ENCODE peak calls at places on chromosomes 5 and 9, in seven cellular contexts. One of them, this sample, is unnamed.

GRCh38 chr5:112584781-112585180 is 152.9 kb upstream of the APC start:
- DNase-seq in glutamatergic neuron: no peak
- DNase-seq in stomach: no peak
- DNase-seq in PC-3: no peak
- DNase-seq in psoas muscle: no peak
- DNase-seq in BJ: no peak
- DNase-seq in IMR-90: no peak
- DNase-seq in this sample: no peak

GRCh38 chr5:38556599-38557308 is at the start of gene LIFR:
- DNase-seq in glutamatergic neuron: peak
- DNase-seq in stomach: peak
- DNase-seq in PC-3: peak
- DNase-seq in psoas muscle: peak
- DNase-seq in BJ: peak
- DNase-seq in IMR-90: peak
- DNase-seq in this sample: peak

GRCh38 chr5:171623551-171624097 is 162.0 kb upstream of the SMIM23 start:
- DNase-seq in glutamatergic neuron: peak
- DNase-seq in stomach: no peak
- DNase-seq in PC-3: no peak
- DNase-seq in psoas muscle: no peak
- DNase-seq in BJ: no peak
- DNase-seq in IMR-90: no peak
- DNase-seq in this sample: no peak

GRCh38 chr5:60339691-60340191 is 360.2 kb downstream of the DEPDC1B start:
- DNase-seq in glutamatergic neuron: no peak
- DNase-seq in stomach: no peak
- DNase-seq in PC-3: no peak
- DNase-seq in psoas muscle: peak
- DNase-seq in BJ: no peak
- DNase-seq in IMR-90: no peak
- DNase-seq in this sample: no peak

GRCh38 chr9:125513634-125514413 is 193.2 kb downstream of the MAPKAP1 start:
- DNase-seq in glutamatergic neuron: no peak
- DNase-seq in stomach: peak
- DNase-seq in PC-3: peak
- DNase-seq in psoas muscle: peak
- DNase-seq in BJ: no peak
- DNase-seq in IMR-90: peak
- DNase-seq in this sample: peak

GRCh38 chr5:156835905-156836304 is 14.2 kb upstream of the PPP1R2B start:
- DNase-seq in glutamatergic neuron: no peak
- DNase-seq in stomach: no peak
- DNase-seq in PC-3: peak
- DNase-seq in psoas muscle: no peak
- DNase-seq in BJ: no peak
- DNase-seq in IMR-90: no peak
- DNase-seq in this sample: no peak

GRCh38 chr5:32420506-32420905 is 24.0 kb downstream of the ZFR start:
- DNase-seq in glutamatergic neuron: no peak
- DNase-seq in stomach: no peak
- DNase-seq in PC-3: no peak
- DNase-seq in psoas muscle: no peak
- DNase-seq in BJ: no peak
- DNase-seq in IMR-90: peak
- DNase-seq in this sample: no peak

GRCh38 chr5:168328804-168329203 is 37.4 kb downstream of the WWC1 start:
- DNase-seq in glutamatergic neuron: no peak
- DNase-seq in stomach: peak
- DNase-seq in PC-3: peak
- DNase-seq in psoas muscle: no peak
- DNase-seq in BJ: no peak
- DNase-seq in IMR-90: peak
- DNase-seq in this sample: no peak

GRCh38 chr5:122091942-122092600 is 14.0 kb upstream of the LOX start:
- DNase-seq in glutamatergic neuron: no peak
- DNase-seq in stomach: no peak
- DNase-seq in PC-3: peak
- DNase-seq in psoas muscle: no peak
- DNase-seq in BJ: no peak
- DNase-seq in IMR-90: peak
- DNase-seq in this sample: peak

GRCh38 chr5:73150872-73151271 is 22.1 kb upstream of the TMEM174 start:
- DNase-seq in glutamatergic neuron: no peak
- DNase-seq in stomach: no peak
- DNase-seq in PC-3: no peak
- DNase-seq in psoas muscle: no peak
- DNase-seq in BJ: no peak
- DNase-seq in IMR-90: no peak
- DNase-seq in this sample: no peak

GRCh38 chr9:79425840-79426239 is 145.9 kb upstream of the TLE4 start:
- DNase-seq in glutamatergic neuron: no peak
- DNase-seq in stomach: no peak
- DNase-seq in PC-3: no peak
- DNase-seq in psoas muscle: no peak
- DNase-seq in BJ: no peak
- DNase-seq in IMR-90: no peak
- DNase-seq in this sample: no peak

GRCh38 chr9:91905958-91906585 is 44.0 kb downstream of the ROR2 start:
- DNase-seq in glutamatergic neuron: no peak
- DNase-seq in stomach: peak
- DNase-seq in PC-3: peak
- DNase-seq in psoas muscle: no peak
- DNase-seq in BJ: no peak
- DNase-seq in IMR-90: no peak
- DNase-seq in this sample: no peak

GRCh38 chr9:80561526-80561925 is 989.8 kb downstream of the TLE4 start:
- DNase-seq in glutamatergic neuron: no peak
- DNase-seq in stomach: no peak
- DNase-seq in PC-3: peak
- DNase-seq in psoas muscle: no peak
- DNase-seq in BJ: no peak
- DNase-seq in IMR-90: no peak
- DNase-seq in this sample: peak

GRCh38 chr5:89686081-89686765 is 723.3 kb downstream of the CETN3 start:
- DNase-seq in glutamatergic neuron: no peak
- DNase-seq in stomach: no peak
- DNase-seq in PC-3: no peak
- DNase-seq in psoas muscle: no peak
- DNase-seq in BJ: no peak
- DNase-seq in IMR-90: no peak
- DNase-seq in this sample: no peak

GRCh38 chr5:21236896-21237830 is 1249.2 kb upstream of the CDH18 start:
- DNase-seq in glutamatergic neuron: no peak
- DNase-seq in stomach: no peak
- DNase-seq in PC-3: peak
- DNase-seq in psoas muscle: no peak
- DNase-seq in BJ: no peak
- DNase-seq in IMR-90: no peak
- DNase-seq in this sample: peak

GRCh38 chr9:113380869-113381378 is 4.1 kb upstream of the HDHD3 start:
- DNase-seq in glutamatergic neuron: no peak
- DNase-seq in stomach: no peak
- DNase-seq in PC-3: peak
- DNase-seq in psoas muscle: no peak
- DNase-seq in BJ: no peak
- DNase-seq in IMR-90: no peak
- DNase-seq in this sample: no peak

GRCh38 chr9:71518045-71518888 is 250.0 kb downstream of the CEMIP2 start:
- DNase-seq in glutamatergic neuron: no peak
- DNase-seq in stomach: no peak
- DNase-seq in PC-3: no peak
- DNase-seq in psoas muscle: no peak
- DNase-seq in BJ: no peak
- DNase-seq in IMR-90: no peak
- DNase-seq in this sample: no peak

GRCh38 chr5:140633081-140633471 is at the start of gene CD14:
- DNase-seq in glutamatergic neuron: no peak
- DNase-seq in stomach: peak
- DNase-seq in PC-3: peak
- DNase-seq in psoas muscle: peak
- DNase-seq in BJ: no peak
- DNase-seq in IMR-90: no peak
- DNase-seq in this sample: peak

GRCh38 chr9:14561929-14562386 is 131.3 kb downstream of the ZDHHC21 start:
- DNase-seq in glutamatergic neuron: peak
- DNase-seq in stomach: no peak
- DNase-seq in PC-3: peak
- DNase-seq in psoas muscle: no peak
- DNase-seq in BJ: no peak
- DNase-seq in IMR-90: no peak
- DNase-seq in this sample: no peak

GRCh38 chr9:6896562-6896961 is 138.8 kb downstream of the KDM4C start:
- DNase-seq in glutamatergic neuron: no peak
- DNase-seq in stomach: no peak
- DNase-seq in PC-3: peak
- DNase-seq in psoas muscle: no peak
- DNase-seq in BJ: no peak
- DNase-seq in IMR-90: peak
- DNase-seq in this sample: peak

GRCh38 chr9:21762064-21762463 is 40.4 kb upstream of the MTAP start:
- DNase-seq in glutamatergic neuron: no peak
- DNase-seq in stomach: no peak
- DNase-seq in PC-3: peak
- DNase-seq in psoas muscle: no peak
- DNase-seq in BJ: no peak
- DNase-seq in IMR-90: no peak
- DNase-seq in this sample: no peak

GRCh38 chr5:5456858-5457257 is 34.4 kb downstream of the ICE1 start:
- DNase-seq in glutamatergic neuron: no peak
- DNase-seq in stomach: no peak
- DNase-seq in PC-3: no peak
- DNase-seq in psoas muscle: no peak
- DNase-seq in BJ: no peak
- DNase-seq in IMR-90: no peak
- DNase-seq in this sample: no peak

GRCh38 chr9:88738708-88739107 is 203.7 kb downstream of the NXNL2 start:
- DNase-seq in glutamatergic neuron: no peak
- DNase-seq in stomach: no peak
- DNase-seq in PC-3: no peak
- DNase-seq in psoas muscle: no peak
- DNase-seq in BJ: peak
- DNase-seq in IMR-90: peak
- DNase-seq in this sample: no peak

GRCh38 chr5:40385544-40385943 is 294.2 kb upstream of the PTGER4 start:
- DNase-seq in glutamatergic neuron: no peak
- DNase-seq in stomach: no peak
- DNase-seq in PC-3: peak
- DNase-seq in psoas muscle: no peak
- DNase-seq in BJ: no peak
- DNase-seq in IMR-90: peak
- DNase-seq in this sample: peak

DNA sequence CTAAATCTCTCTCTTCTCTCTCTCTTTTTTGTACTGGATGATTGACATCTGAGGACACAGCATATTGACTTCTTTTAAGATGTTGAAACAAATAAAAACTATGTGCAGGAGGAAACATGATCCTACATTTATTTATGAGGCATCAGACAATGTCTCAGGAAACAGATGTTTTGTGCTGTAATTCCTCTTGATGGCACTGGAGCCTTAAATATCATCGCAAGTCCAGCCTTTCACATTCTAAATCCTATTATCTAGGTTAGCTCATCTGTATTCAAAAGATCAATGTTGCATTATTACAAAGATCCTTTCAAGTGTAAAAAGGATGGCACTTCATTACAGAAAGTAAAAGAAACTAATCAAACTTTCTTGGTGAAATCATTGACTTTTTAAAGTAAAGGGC is 63.9 kb downstream of the MAT2B start:
- DNase-seq in glutamatergic neuron: no peak
- DNase-seq in stomach: no peak
- DNase-seq in PC-3: peak
- DNase-seq in psoas muscle: no peak
- DNase-seq in BJ: no peak
- DNase-seq in IMR-90: peak
- DNase-seq in this sample: peak
- TF ChIP-seq CTCF in glutamatergic neuron: no peak
- TF ChIP-seq CTCF in stomach: no peak
- TF ChIP-seq CTCF in PC-3: peak
- TF ChIP-seq CTCF in psoas muscle: no peak
- TF ChIP-seq CTCF in BJ: no peak
- TF ChIP-seq CTCF in IMR-90: peak
- TF ChIP-seq CTCF in this sample: peak

DNA sequence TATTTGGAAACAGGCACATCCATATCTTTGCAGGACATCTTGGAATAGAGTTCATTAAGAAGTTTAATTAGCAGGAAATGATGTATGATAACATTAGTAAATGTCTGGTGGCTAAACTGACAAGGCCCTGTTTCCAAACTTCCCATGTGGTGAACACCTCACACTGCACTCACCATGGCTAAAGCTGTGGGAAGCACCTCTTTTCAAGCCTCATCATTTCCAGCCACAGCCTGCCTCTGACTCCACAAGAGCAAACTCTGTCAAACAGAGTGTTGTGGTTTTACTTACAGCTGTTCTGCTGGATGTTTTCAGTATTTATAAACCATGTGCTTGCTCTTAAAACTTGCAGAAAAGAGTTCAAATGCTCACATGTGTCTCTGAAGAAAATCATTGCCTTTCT is 14.9 kb upstream of the NDUFB6 start:
- DNase-seq in glutamatergic neuron: no peak
- DNase-seq in stomach: no peak
- DNase-seq in PC-3: no peak
- DNase-seq in psoas muscle: no peak
- DNase-seq in BJ: no peak
- DNase-seq in IMR-90: peak
- DNase-seq in this sample: no peak
- TF ChIP-seq CTCF in glutamatergic neuron: no peak
- TF ChIP-seq CTCF in stomach: no peak
- TF ChIP-seq CTCF in PC-3: no peak
- TF ChIP-seq CTCF in psoas muscle: no peak
- TF ChIP-seq CTCF in BJ: no peak
- TF ChIP-seq CTCF in IMR-90: no peak
- TF ChIP-seq CTCF in this sample: no peak

GRCh38 chr9:118529210-118529609 is 825.0 kb downstream of the TLR4 start:
- DNase-seq in glutamatergic neuron: no peak
- DNase-seq in stomach: no peak
- DNase-seq in PC-3: no peak
- DNase-seq in psoas muscle: no peak
- DNase-seq in BJ: no peak
- DNase-seq in IMR-90: no peak
- DNase-seq in this sample: peak

GRCh38 chr9:118533101-118533500 is 828.9 kb downstream of the TLR4 start:
- DNase-seq in glutamatergic neuron: no peak
- DNase-seq in stomach: no peak
- DNase-seq in PC-3: no peak
- DNase-seq in psoas muscle: no peak
- DNase-seq in BJ: no peak
- DNase-seq in IMR-90: no peak
- DNase-seq in this sample: peak

GRCh38 chr9:118533850-118534249 is 829.6 kb downstream of the TLR4 start:
- DNase-seq in glutamatergic neuron: no peak
- DNase-seq in stomach: no peak
- DNase-seq in PC-3: no peak
- DNase-seq in psoas muscle: no peak
- DNase-seq in BJ: no peak
- DNase-seq in IMR-90: no peak
- DNase-seq in this sample: peak

GRCh38 chr9:118529624-118530214 is 825.5 kb downstream of the TLR4 start:
- DNase-seq in glutamatergic neuron: peak
- DNase-seq in stomach: no peak
- DNase-seq in PC-3: no peak
- DNase-seq in psoas muscle: no peak
- DNase-seq in BJ: no peak
- DNase-seq in IMR-90: no peak
- DNase-seq in this sample: no peak
- TF ChIP-seq CTCF in glutamatergic neuron: no peak
- TF ChIP-seq CTCF in stomach: no peak
- TF ChIP-seq CTCF in PC-3: no peak
- TF ChIP-seq CTCF in psoas muscle: no peak
- TF ChIP-seq CTCF in BJ: no peak
- TF ChIP-seq CTCF in IMR-90: no peak
- TF ChIP-seq CTCF in this sample: no peak

GRCh38 chr5:126492939-126493338 is 69.7 kb downstream of the GRAMD2B start:
- DNase-seq in glutamatergic neuron: no peak
- DNase-seq in stomach: no peak
- DNase-seq in PC-3: peak
- DNase-seq in psoas muscle: no peak
- DNase-seq in BJ: no peak
- DNase-seq in IMR-90: peak
- DNase-seq in this sample: peak
- TF ChIP-seq CTCF in glutamatergic neuron: no peak
- TF ChIP-seq CTCF in stomach: no peak
- TF ChIP-seq CTCF in PC-3: peak
- TF ChIP-seq CTCF in psoas muscle: peak
- TF ChIP-seq CTCF in BJ: no peak
- TF ChIP-seq CTCF in IMR-90: peak
- TF ChIP-seq CTCF in this sample: peak

This sample was measured in MCF 10A.